ENCODE peak calls at places on chromosomes 6 and 20, in seven cellular contexts. K is anterior cingulate cortex; M is OCI-LY7; V is left cardiac atrium; H is naive thymus-derived CD8-positive, alpha-beta T cell; Y is RPMI8226; F is mucosa of gallbladder. W is an unnamed sample.

GRCh38 chr20:47220161-47220582 is 136.3 kb downstream of the ZMYND8 start:
- DNase-seq in M (peak), K (no peak), V (no peak), Y (peak), F (no peak), H (peak), W (peak)

GRCh38 chr20:49510562-49511117 is 28.2 kb upstream of the KCNB1 start:
- DNase-seq in K (no peak), H (no peak), V (peak), F (peak), M (no peak), Y (no peak), W (peak)

GRCh38 chr6:155246825-155247224 is 17.0 kb upstream of the CLDN20 start:
- DNase-seq in K (no peak), V (no peak), M (no peak), Y (no peak), H (no peak), F (no peak), W (no peak)

GRCh38 chr6:135331002-135331401 is 149.9 kb downstream of the MYB start:
- DNase-seq in M (no peak), V (no peak), H (no peak), K (no peak), F (no peak), Y (no peak), W (peak)

GRCh38 chr6:104227502-104227901 is 632.2 kb downstream of the HACE1 start:
- DNase-seq in K (no peak), M (no peak), V (no peak), Y (no peak), H (no peak), F (no peak), W (no peak)

GRCh38 chr6:104301921-104302320 is 557.8 kb downstream of the HACE1 start:
- DNase-seq in V (no peak), Y (no peak), H (no peak), F (no peak), M (no peak), K (no peak), W (no peak)

GRCh38 chr6:104332407-104332806 is 527.3 kb downstream of the HACE1 start:
- DNase-seq in H (no peak), Y (no peak), F (no peak), V (no peak), M (no peak), K (no peak), W (no peak)

GRCh38 chr6:110581682-110582081 is 105.3 kb upstream of the SLC22A16 start:
- DNase-seq in H (no peak), F (no peak), K (no peak), Y (no peak), V (no peak), M (no peak), W (no peak)

GRCh38 chr6:100346828-100347227 is 117.9 kb downstream of the SIM1 start:
- DNase-seq in V (no peak), F (no peak), H (no peak), K (no peak), Y (no peak), M (no peak), W (no peak)

GRCh38 chr6:148440877-148441453 is 98.3 kb downstream of the SASH1 start:
- DNase-seq in K (no peak), F (peak), M (no peak), Y (peak), H (no peak), V (peak), W (no peak)

GRCh38 chr6:136643850-136644596 is 93.8 kb upstream of the MAP7 start:
- DNase-seq in K (peak), H (peak), Y (peak), F (peak), M (peak), V (peak), W (peak)

GRCh38 chr6:21359926-21360325 is 233.6 kb upstream of the SOX4 start:
- DNase-seq in F (no peak), K (no peak), M (no peak), V (no peak), H (no peak), Y (no peak), W (no peak)

GRCh38 chr6:52529311-52529710 is 47.5 kb downstream of the TRAM2 start:
- DNase-seq in H (no peak), V (no peak), F (no peak), K (no peak), Y (peak), M (no peak), W (no peak)

GRCh38 chr6:14211596-14211961 is 94.0 kb downstream of the CD83 start:
- DNase-seq in M (no peak), Y (peak), K (no peak), V (peak), F (peak), H (peak), W (peak)

GRCh38 chr6:37603284-37603683 is 94.4 kb downstream of the MDGA1 start:
- DNase-seq in M (no peak), H (no peak), V (no peak), K (no peak), F (no peak), Y (no peak), W (no peak)

GRCh38 chr20:11646359-11646758 is 271.3 kb upstream of the BTBD3 start:
- DNase-seq in Y (no peak), M (no peak), F (no peak), H (no peak), V (no peak), K (no peak), W (no peak)

GRCh38 chr20:18092890-18093289 is 35.2 kb upstream of the OVOL2 start:
- DNase-seq in Y (no peak), M (no peak), H (no peak), K (no peak), V (no peak), F (no peak), W (no peak)

GRCh38 chr6:50608421-50608820 is 104.9 kb upstream of the TFAP2D start:
- DNase-seq in V (no peak), M (no peak), H (no peak), Y (no peak), K (no peak), F (no peak), W (no peak)

GRCh38 chr6:142945071-142945445 is at the start of gene HIVEP2:
- DNase-seq in Y (peak), F (peak), H (peak), M (peak), V (peak), K (peak), W (peak)

GRCh38 chr20:35702051-35702823 is 3.0 kb downstream of the ROMO1 start:
- DNase-seq in M (no peak), Y (no peak), V (no peak), H (no peak), F (no peak), K (no peak), W (no peak)

GRCh38 chr6:44439270-44440045 is 52.0 kb downstream of the CDC5L start:
- DNase-seq in F (no peak), H (no peak), Y (no peak), K (no peak), M (no peak), V (no peak), W (peak)

GRCh38 chr20:35319206-35320197 is 27.3 kb upstream of the FAM83C start:
- DNase-seq in Y (no peak), H (no peak), M (no peak), V (no peak), F (no peak), K (no peak), W (no peak)

GRCh38 chr6:29576056-29576455 is 8.9 kb upstream of the OR2H2 start:
- DNase-seq in Y (no peak), M (no peak), K (no peak), H (no peak), F (no peak), V (no peak), W (no peak)

GRCh38 chr20:25019381-25020155 is 27.0 kb upstream of the APMAP start:
- DNase-seq in Y (no peak), F (no peak), V (peak), K (no peak), M (no peak), H (no peak), W (no peak)

GRCh38 chr20:44496976-44497375 is 21.3 kb downstream of the TTPAL start:
- DNase-seq in Y (no peak), K (no peak), F (no peak), M (no peak), H (no peak), V (no peak), W (no peak)

GRCh38 chr20:45098096-45098773 is 2.7 kb downstream of the KCNS1 start:
- DNase-seq in H (no peak), Y (no peak), K (no peak), M (no peak), F (peak), V (peak), W (no peak)

GRCh38 chr6:160427312-160428068 is 79.3 kb downstream of the SLC22A3 start:
- DNase-seq in H (no peak), M (no peak), K (no peak), V (no peak), F (no peak), Y (no peak), W (no peak)

GRCh38 chr6:48611332-48611731 is 500.3 kb upstream of the PTCHD4 start:
- DNase-seq in H (no peak), V (no peak), K (no peak), Y (no peak), F (no peak), M (no peak), W (no peak)

GRCh38 chr20:31712112-31712553 is 10.5 kb downstream of the BCL2L1 start:
- DNase-seq in Y (peak), F (peak), K (peak), V (peak), H (no peak), M (no peak), W (no peak)

GRCh38 chr20:17856024-17856564 is 112.5 kb downstream of the SNX5 start:
- DNase-seq in F (peak), K (no peak), Y (peak), H (no peak), M (peak), V (no peak), W (peak)

GRCh38 chr20:35257175-35257909 is 20.6 kb downstream of the MMP24OS start:
- DNase-seq in H (no peak), F (no peak), M (no peak), K (no peak), V (no peak), Y (no peak), W (no peak)

GRCh38 chr6:68639826-68640505 is 4.9 kb downstream of the ADGRB3 start:
- DNase-seq in H (no peak), F (no peak), M (no peak), Y (no peak), K (peak), V (no peak), W (no peak)

GRCh38 chr20:41145821-41146620 is 8.7 kb downstream of the PLCG1 start:
- DNase-seq in F (no peak), V (peak), Y (peak), M (peak), H (no peak), K (peak), W (no peak)

GRCh38 chr20:38649275-38649891 is 47.8 kb downstream of the ARHGAP40 start:
- DNase-seq in V (no peak), K (peak), H (no peak), F (no peak), M (peak), Y (peak), W (peak)

GRCh38 chr20:8535403-8536003 is 403.4 kb downstream of the PLCB1 start:
- DNase-seq in Y (peak), V (no peak), K (no peak), M (peak), F (no peak), H (no peak), W (peak)

GRCh38 chr6:107491791-107492674 is 2.1 kb downstream of the SOBP start:
- DNase-seq in M (no peak), V (peak), F (no peak), Y (no peak), K (peak), H (no peak), W (no peak)

GRCh38 chr6:42393339-42393738 is 58.4 kb downstream of the TRERF1 start:
- DNase-seq in H (no peak), V (no peak), M (no peak), Y (no peak), K (no peak), F (no peak), W (no peak)

W was measured in NB4.